ENCODE peak calls at places on chromosomes 3 and 15, in eight cellular contexts. O, Z, H, K, M, N, V and A are unnamed samples.

GRCh38 chr3:163891771-163892170 is 1186.5 kb downstream of the SI start:
- DNase-seq in O (no peak), Z (no peak), H (no peak), K (no peak), M (no peak), N (no peak), V (no peak), A (no peak)

GRCh38 chr15:31295660-31296059 is 31.0 kb upstream of the KLF13 start:
- DNase-seq in O (no peak), Z (peak; percentile 28), H (no peak), K (no peak), M (no peak), N (no peak), V (no peak), A (no peak)

GRCh38 chr3:4805662-4806061 is 173.6 kb upstream of the BHLHE40 start:
- DNase-seq in O (no peak), Z (no peak), H (no peak), K (no peak), M (no peak), N (no peak), V (no peak), A (no peak)

GRCh38 chr3:32297366-32297765 is 58.9 kb downstream of the CMTM8 start:
- DNase-seq in O (no peak), Z (no peak), H (no peak), K (no peak), M (no peak), N (no peak), V (peak; percentile 57), A (peak; percentile 36)

GRCh38 chr3:48086736-48087470 is 70.7 kb upstream of the MAP4 start:
- DNase-seq in O (peak; percentile 38), Z (no peak), H (no peak), K (no peak), M (no peak), N (no peak), V (no peak), A (no peak)

GRCh38 chr3:113783463-113783862 is 36.6 kb downstream of the ATP6V1A start:
- DNase-seq in O (peak; percentile 3), Z (no peak), H (no peak), K (no peak), M (no peak), N (no peak), V (no peak), A (no peak)

GRCh38 chr3:10371167-10371566 is 50.3 kb upstream of the SEC13 start:
- DNase-seq in O (no peak), Z (no peak), H (no peak), K (no peak), M (no peak), N (peak; percentile 24), V (no peak), A (no peak)

GRCh38 chr3:161691677-161692076 is 195.1 kb downstream of the OTOL1 start:
- DNase-seq in O (no peak), Z (no peak), H (no peak), K (no peak), M (no peak), N (no peak), V (no peak), A (no peak)

GRCh38 chr3:108488631-108489030 is 21.8 kb downstream of the MYH15 start:
- DNase-seq in O (no peak), Z (no peak), H (no peak), K (no peak), M (no peak), N (no peak), V (no peak), A (no peak)

GRCh38 chr15:40340740-40341400 is at the start of gene CCDC9B:
- DNase-seq in O (peak; percentile 69), Z (peak; percentile 90), H (peak; percentile 75), K (peak; percentile 95), M (peak; percentile 95), N (peak; percentile 93), V (no peak), A (no peak)

GRCh38 chr3:55198554-55198953 is 270.7 kb upstream of the LRTM1 start:
- DNase-seq in O (no peak), Z (no peak), H (no peak), K (no peak), M (no peak), N (no peak), V (no peak), A (no peak)

GRCh38 chr15:85700767-85701166 is 94.0 kb downstream of the KLHL25 start:
- DNase-seq in O (no peak), Z (no peak), H (no peak), K (no peak), M (no peak), N (no peak), V (no peak), A (no peak)

GRCh38 chr3:62277986-62278385 is 95.4 kb downstream of the FEZF2 start:
- DNase-seq in O (no peak), Z (no peak), H (no peak), K (no peak), M (no peak), N (no peak), V (no peak), A (no peak)

GRCh38 chr15:75723847-75724660 is 11.4 kb upstream of the CSPG4 start:
- DNase-seq in O (peak; percentile 97), Z (peak; percentile 88), H (peak; percentile 79), K (peak; percentile 88), M (peak; percentile 97), N (peak; percentile 83), V (no peak), A (no peak)

GRCh38 chr15:29143909-29144308 is 125.7 kb downstream of the NSMCE3 start:
- DNase-seq in O (no peak), Z (no peak), H (no peak), K (no peak), M (no peak), N (no peak), V (no peak), A (no peak)

GRCh38 chr15:76823903-76824302 is 81.2 kb downstream of the SCAPER start:
- DNase-seq in O (no peak), Z (no peak), H (no peak), K (no peak), M (no peak), N (no peak), V (no peak), A (no peak)

GRCh38 chr3:20043825-20044224 is 3.6 kb downstream of the KAT2B start:
- DNase-seq in O (no peak), Z (no peak), H (no peak), K (no peak), M (no peak), N (no peak), V (no peak), A (no peak)

GRCh38 chr15:66573348-66573718 is 7.5 kb upstream of the LCTL start:
- DNase-seq in O (no peak), Z (no peak), H (no peak), K (no peak), M (no peak), N (no peak), V (no peak), A (no peak)

GRCh38 chr3:142866841-142867631 is 21.8 kb downstream of the PCOLCE2 start:
- DNase-seq in O (no peak), Z (no peak), H (peak; percentile 14), K (no peak), M (no peak), N (no peak), V (no peak), A (no peak)

GRCh38 chr3:52291508-52292181 is 4.0 kb downstream of the GLYCTK start:
- DNase-seq in O (no peak), Z (peak; percentile 49), H (no peak), K (peak; percentile 49), M (no peak), N (peak; percentile 51), V (peak; percentile 70), A (no peak)

GRCh38 chr15:26197719-26198118 is 334.6 kb upstream of the ATP10A start:
- DNase-seq in O (no peak), Z (no peak), H (no peak), K (no peak), M (no peak), N (no peak), V (no peak), A (no peak)

GRCh38 chr3:177742273-177742672 is 545.0 kb upstream of the TBL1XR1 start:
- DNase-seq in O (no peak), Z (no peak), H (no peak), K (no peak), M (no peak), N (no peak), V (no peak), A (no peak)
- H3K9me3 ChIP-seq in O (no peaks in the 10 kb centered on the region), Z (no peaks in the 10 kb centered on the region), H (no peaks in the 10 kb centered on the region), K (no peaks in the 10 kb centered on the region), M (no peaks in the 10 kb centered on the region), N (no peaks in the 10 kb centered on the region), V (no peaks in the 10 kb centered on the region), A (no peaks in the 10 kb centered on the region)

DNA sequence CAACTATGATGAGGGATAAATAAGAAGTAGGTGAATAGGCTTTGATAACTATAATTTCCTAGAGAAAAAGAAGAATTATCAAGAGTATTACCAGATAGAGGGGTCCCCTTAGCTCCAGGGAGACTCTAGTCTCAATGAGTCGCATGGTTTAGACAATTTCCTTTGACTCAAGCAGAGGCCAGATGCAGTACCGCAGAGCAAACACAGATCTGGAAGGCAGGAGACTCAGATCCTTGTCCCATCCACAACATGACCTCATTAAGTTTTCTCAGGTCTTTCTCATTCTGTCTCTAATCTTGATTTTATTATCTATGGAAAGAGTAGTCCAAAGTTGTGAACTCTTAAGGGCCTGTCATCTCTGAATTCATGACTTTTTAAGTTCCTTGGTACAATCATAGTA is 987.9 kb downstream of the NTRK3 start:
- DNase-seq in O (no peak), Z (no peak), H (no peak), K (no peak), M (no peak), N (no peak), V (no peak), A (no peak)
- H3K9me3 ChIP-seq in O (peaks cover 5% of the 10 kb centered on the region), Z (no peaks in the 10 kb centered on the region), H (no peaks in the 10 kb centered on the region), K (peaks cover 32% of the 10 kb centered on the region), M (no peaks in the 10 kb centered on the region), N (no peaks in the 10 kb centered on the region), V (no peaks in the 10 kb centered on the region), A (no peaks in the 10 kb centered on the region)

DNA sequence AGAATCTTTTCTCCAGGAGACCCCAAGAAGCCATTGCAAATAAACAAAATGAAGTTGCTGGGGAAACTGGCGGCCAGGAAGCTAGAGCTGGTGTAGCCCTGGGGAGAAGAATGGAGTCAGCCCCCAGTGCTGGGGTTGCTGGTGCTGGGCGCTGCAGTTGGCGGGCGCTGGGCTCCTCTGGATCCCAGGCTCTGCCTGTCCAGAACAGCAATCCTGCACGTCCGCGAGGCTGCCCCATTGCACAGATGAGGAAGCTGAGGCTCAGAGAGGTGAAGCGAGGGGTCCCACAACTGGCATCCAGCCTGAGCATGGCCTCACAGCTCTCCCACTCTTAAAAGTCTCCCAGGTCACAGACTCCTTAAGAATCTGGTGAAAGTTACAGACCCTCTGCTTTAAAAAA is 161.1 kb downstream of the OR4M2 start:
- DNase-seq in O (no peak), Z (no peak), H (no peak), K (no peak), M (no peak), N (no peak), V (no peak), A (no peak)
- H3K9me3 ChIP-seq in O (peaks cover 17% of the 10 kb centered on the region), Z (no peaks in the 10 kb centered on the region), H (no peaks in the 10 kb centered on the region), K (peaks cover 77% of the 10 kb centered on the region), M (no peaks in the 10 kb centered on the region), N (no peaks in the 10 kb centered on the region), V (no peaks in the 10 kb centered on the region), A (no peaks in the 10 kb centered on the region)

DNA sequence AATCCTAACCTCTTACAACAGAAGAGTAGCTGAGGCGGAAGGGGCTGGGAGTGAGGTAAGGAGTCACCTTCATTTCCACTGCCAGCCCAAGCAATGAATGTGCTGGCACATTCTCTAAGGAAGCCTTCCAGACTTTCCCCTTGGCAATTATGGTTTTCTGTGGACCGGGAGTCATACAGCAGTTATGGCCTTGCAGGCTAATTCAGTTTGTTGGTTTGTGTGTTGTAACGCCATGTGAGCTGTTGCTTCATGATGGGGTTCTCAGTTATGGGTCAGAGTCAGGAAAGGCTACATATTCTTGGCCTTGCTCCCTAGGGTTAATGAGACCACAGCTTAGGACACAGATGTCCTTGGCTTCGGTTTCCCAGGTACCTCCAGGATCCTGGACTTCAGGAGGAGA is 137.0 kb downstream of the ADAMTS17 start:
- DNase-seq in O (no peak), Z (no peak), H (no peak), K (no peak), M (no peak), N (no peak), V (no peak), A (no peak)
- H3K9me3 ChIP-seq in O (no peaks in the 10 kb centered on the region), Z (no peaks in the 10 kb centered on the region), H (no peaks in the 10 kb centered on the region), K (no peaks in the 10 kb centered on the region), M (no peaks in the 10 kb centered on the region), N (no peaks in the 10 kb centered on the region), V (no peaks in the 10 kb centered on the region), A (no peaks in the 10 kb centered on the region)